ENCODE peak calls at places on chromosomes 4 and X, in five cellular contexts. One of them, this sample, is unnamed.

GRCh38 chr4:187128226-187128625 is 404.6 kb upstream of the FAT1 start:
- DNase-seq in pancreas: no peak
- DNase-seq in left lung: no peak
- DNase-seq in stomach: no peak
- DNase-seq in breast epithelium: no peak
- DNase-seq in this sample: no peak

GRCh38 chrX:73855546-73855945 is 292.5 kb downstream of the CHIC1 start:
- DNase-seq in pancreas: peak; percentile 78
- DNase-seq in left lung: peak; percentile 57
- DNase-seq in stomach: peak; percentile 75
- DNase-seq in breast epithelium: no peak
- DNase-seq in this sample: peak; percentile 13

GRCh38 chr4:3373468-3373867 is 68.3 kb upstream of the HGFAC start:
- DNase-seq in pancreas: no peak
- DNase-seq in left lung: no peak
- DNase-seq in stomach: no peak
- DNase-seq in breast epithelium: no peak
- DNase-seq in this sample: no peak

GRCh38 chrX:111511477-111511876 is at the start of gene SERTM2:
- DNase-seq in pancreas: no peak
- DNase-seq in left lung: no peak
- DNase-seq in stomach: no peak
- DNase-seq in breast epithelium: no peak
- DNase-seq in this sample: no peak

GRCh38 chrX:154333116-154333515 is 37.5 kb downstream of the TKTL1 start:
- DNase-seq in pancreas: no peak
- DNase-seq in left lung: no peak
- DNase-seq in stomach: no peak
- DNase-seq in breast epithelium: no peak
- DNase-seq in this sample: no peak

GRCh38 chrX:10486373-10486772 is 134.0 kb downstream of the MID1 start:
- DNase-seq in pancreas: no peak
- DNase-seq in left lung: no peak
- DNase-seq in stomach: no peak
- DNase-seq in breast epithelium: no peak
- DNase-seq in this sample: no peak

GRCh38 chr4:19880205-19880604 is 371.5 kb upstream of the SLIT2 start:
- DNase-seq in pancreas: no peak
- DNase-seq in left lung: no peak
- DNase-seq in stomach: no peak
- DNase-seq in breast epithelium: no peak
- DNase-seq in this sample: peak; percentile 11

GRCh38 chr4:78533854-78534253 is 17.7 kb upstream of the ANXA3 start:
- DNase-seq in pancreas: no peak
- DNase-seq in left lung: no peak
- DNase-seq in stomach: no peak
- DNase-seq in breast epithelium: no peak
- DNase-seq in this sample: no peak

GRCh38 chr4:176387571-176387970 is 67.8 kb downstream of the SPCS3 start:
- DNase-seq in pancreas: no peak
- DNase-seq in left lung: no peak
- DNase-seq in stomach: no peak
- DNase-seq in breast epithelium: no peak
- DNase-seq in this sample: no peak

GRCh38 chr4:176635372-176636261 is 157.1 kb downstream of the VEGFC start:
- DNase-seq in pancreas: no peak
- DNase-seq in left lung: no peak
- DNase-seq in stomach: no peak
- DNase-seq in breast epithelium: no peak
- DNase-seq in this sample: peak; percentile 36

GRCh38 chr4:20421586-20421985 is 169.9 kb downstream of the SLIT2 start:
- DNase-seq in pancreas: no peak
- DNase-seq in left lung: no peak
- DNase-seq in stomach: no peak
- DNase-seq in breast epithelium: no peak
- DNase-seq in this sample: no peak

GRCh38 chr4:39169426-39169825 is 12.9 kb upstream of the WDR19 start:
- DNase-seq in pancreas: no peak
- DNase-seq in left lung: no peak
- DNase-seq in stomach: no peak
- DNase-seq in breast epithelium: no peak
- DNase-seq in this sample: no peak

GRCh38 chrX:154374361-154375155 is at the start of gene FLNA:
- DNase-seq in pancreas: peak; percentile 64
- DNase-seq in left lung: no peak
- DNase-seq in stomach: peak; percentile 53
- DNase-seq in breast epithelium: no peak
- DNase-seq in this sample: no peak

GRCh38 chrX:77431227-77431626 is 16.0 kb upstream of the FGF16 start:
- DNase-seq in pancreas: no peak
- DNase-seq in left lung: no peak
- DNase-seq in stomach: no peak
- DNase-seq in breast epithelium: no peak
- DNase-seq in this sample: no peak

GRCh38 chrX:2511326-2511725 is 10.6 kb upstream of the DHRSX start:
- DNase-seq in pancreas: no peak
- DNase-seq in left lung: no peak
- DNase-seq in stomach: no peak
- DNase-seq in breast epithelium: no peak
- DNase-seq in this sample: no peak

GRCh38 chr4:154807042-154807630 is 26.1 kb downstream of the RBM46 start:
- DNase-seq in pancreas: no peak
- DNase-seq in left lung: no peak
- DNase-seq in stomach: no peak
- DNase-seq in breast epithelium: no peak
- DNase-seq in this sample: no peak

GRCh38 chr4:170336238-170336775 is 246.6 kb upstream of the AADAT start:
- DNase-seq in pancreas: no peak
- DNase-seq in left lung: no peak
- DNase-seq in stomach: no peak
- DNase-seq in breast epithelium: no peak
- DNase-seq in this sample: no peak

GRCh38 chrX:149495573-149496071 is 9.5 kb downstream of the IDS start:
- DNase-seq in pancreas: no peak
- DNase-seq in left lung: peak; percentile 43
- DNase-seq in stomach: no peak
- DNase-seq in breast epithelium: no peak
- DNase-seq in this sample: no peak

GRCh38 chr4:163344147-163345050 is 707 bp downstream of the NPY5R start:
- DNase-seq in pancreas: peak; percentile 14
- DNase-seq in left lung: no peak
- DNase-seq in stomach: no peak
- DNase-seq in breast epithelium: no peak
- DNase-seq in this sample: no peak

GRCh38 chr4:87188932-87189331 is 31.5 kb downstream of the KLHL8 start:
- DNase-seq in pancreas: no peak
- DNase-seq in left lung: no peak
- DNase-seq in stomach: no peak
- DNase-seq in breast epithelium: no peak
- DNase-seq in this sample: no peak

GRCh38 chrX:153608821-153609220 is 9.9 kb upstream of the CCNQ start:
- DNase-seq in pancreas: no peak
- DNase-seq in left lung: no peak
- DNase-seq in stomach: no peak
- DNase-seq in breast epithelium: no peak
- DNase-seq in this sample: no peak

GRCh38 chrX:43644124-43644701 is 11.9 kb upstream of the MAOA start:
- DNase-seq in pancreas: no peak
- DNase-seq in left lung: no peak
- DNase-seq in stomach: no peak
- DNase-seq in breast epithelium: no peak
- DNase-seq in this sample: no peak

GRCh38 chr4:151798678-151799416 is 38.0 kb upstream of the GATB start:
- DNase-seq in pancreas: no peak
- DNase-seq in left lung: no peak
- DNase-seq in stomach: no peak
- DNase-seq in breast epithelium: no peak
- DNase-seq in this sample: no peak

GRCh38 chr4:139453041-139453370 is 915 bp upstream of the RAB33B start:
- DNase-seq in pancreas: no peak
- DNase-seq in left lung: no peak
- DNase-seq in stomach: no peak
- DNase-seq in breast epithelium: no peak
- DNase-seq in this sample: no peak

GRCh38 chr4:139455187-139455586 is 1.3 kb downstream of the RAB33B start:
- DNase-seq in pancreas: no peak
- DNase-seq in left lung: no peak
- DNase-seq in stomach: no peak
- DNase-seq in breast epithelium: no peak
- DNase-seq in this sample: no peak

GRCh38 chr4:139453371-139454110 is 380 bp upstream of the RAB33B start:
- DNase-seq in pancreas: peak; percentile 96
- DNase-seq in left lung: peak; percentile 99
- DNase-seq in stomach: peak; percentile 97
- DNase-seq in breast epithelium: peak; percentile 98
- DNase-seq in this sample: peak; percentile 98

GRCh38 chr4:139454646-139455045 is 725 bp downstream of the RAB33B start:
- DNase-seq in pancreas: no peak
- DNase-seq in left lung: no peak
- DNase-seq in stomach: no peak
- DNase-seq in breast epithelium: no peak
- DNase-seq in this sample: no peak

GRCh38 chr4:139454111-139454600 is at the start of gene RAB33B:
- DNase-seq in pancreas: no peak
- DNase-seq in left lung: no peak
- DNase-seq in stomach: no peak
- DNase-seq in breast epithelium: no peak
- DNase-seq in this sample: no peak
- H3K4me1 ChIP-seq in pancreas: peaks cover 26% of the 10 kb centered on the region
- H3K4me1 ChIP-seq in left lung: peaks cover 49% of the 10 kb centered on the region
- H3K4me1 ChIP-seq in stomach: peaks cover 56% of the 10 kb centered on the region
- H3K4me1 ChIP-seq in breast epithelium: no peaks in the 10 kb centered on the region
- H3K4me1 ChIP-seq in this sample: peaks cover 59% of the 10 kb centered on the region

DNA sequence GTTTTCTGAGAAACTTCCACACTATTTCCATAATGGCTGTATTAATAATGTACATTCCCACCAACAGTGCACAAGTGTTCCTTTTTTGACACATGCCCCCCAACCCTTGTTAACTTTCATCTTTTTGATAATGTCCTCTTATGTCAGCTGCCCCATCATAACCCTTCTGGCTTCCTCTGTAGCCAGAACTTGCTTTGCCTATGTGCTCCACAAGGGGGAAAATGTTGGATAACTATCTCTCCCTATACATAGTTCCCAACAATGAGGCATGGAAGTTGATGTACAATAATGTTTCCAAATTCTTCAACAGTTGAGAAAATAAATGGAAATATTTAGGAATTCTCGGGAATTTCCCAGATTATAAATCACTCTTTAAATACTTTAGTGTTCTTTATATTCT is 142.9 kb downstream of the ASB9 start:
- DNase-seq in pancreas: no peak
- DNase-seq in left lung: no peak
- DNase-seq in stomach: no peak
- DNase-seq in breast epithelium: no peak
- DNase-seq in this sample: no peak
- H3K27ac ChIP-seq in pancreas: no peak overlapping the region
- H3K27ac ChIP-seq in left lung: no peak overlapping the region
- H3K27ac ChIP-seq in stomach: no peak overlapping the region
- H3K27ac ChIP-seq in breast epithelium: no peak overlapping the region
- H3K27ac ChIP-seq in this sample: no peak overlapping the region

GRCh38 chrX:151776113-151776790 is 41.7 kb downstream of the CNGA2 start:
- DNase-seq in pancreas: no peak
- DNase-seq in left lung: no peak
- DNase-seq in stomach: no peak
- DNase-seq in breast epithelium: no peak
- DNase-seq in this sample: peak; percentile 9

GRCh38 chrX:151773434-151773833 is 38.9 kb downstream of the CNGA2 start:
- DNase-seq in pancreas: no peak
- DNase-seq in left lung: no peak
- DNase-seq in stomach: no peak
- DNase-seq in breast epithelium: no peak
- DNase-seq in this sample: no peak

GRCh38 chrX:151780621-151781020 is 46.1 kb downstream of the CNGA2 start:
- DNase-seq in pancreas: no peak
- DNase-seq in left lung: no peak
- DNase-seq in stomach: no peak
- DNase-seq in breast epithelium: no peak
- DNase-seq in this sample: no peak

GRCh38 chrX:151776936-151777335 is 42.4 kb downstream of the CNGA2 start:
- DNase-seq in pancreas: no peak
- DNase-seq in left lung: no peak
- DNase-seq in stomach: no peak
- DNase-seq in breast epithelium: no peak
- DNase-seq in this sample: no peak

GRCh38 chrX:151779258-151779657 is 44.7 kb downstream of the CNGA2 start:
- DNase-seq in pancreas: no peak
- DNase-seq in left lung: no peak
- DNase-seq in stomach: no peak
- DNase-seq in breast epithelium: no peak
- DNase-seq in this sample: no peak
- H3K9me3 ChIP-seq in pancreas: no peaks in the 10 kb centered on the region
- H3K9me3 ChIP-seq in left lung: no peaks in the 10 kb centered on the region
- H3K9me3 ChIP-seq in stomach: no peaks in the 10 kb centered on the region
- H3K9me3 ChIP-seq in breast epithelium: no peaks in the 10 kb centered on the region
- H3K9me3 ChIP-seq in this sample: no peaks in the 10 kb centered on the region

GRCh38 chr4:113587156-113587555 is 174.4 kb downstream of the CAMK2D start:
- DNase-seq in pancreas: no peak
- DNase-seq in left lung: no peak
- DNase-seq in stomach: no peak
- DNase-seq in breast epithelium: no peak
- DNase-seq in this sample: no peak

GRCh38 chr4:113587640-113588275 is 173.8 kb downstream of the CAMK2D start:
- DNase-seq in pancreas: no peak
- DNase-seq in left lung: no peak
- DNase-seq in stomach: no peak
- DNase-seq in breast epithelium: no peak
- DNase-seq in this sample: no peak

GRCh38 chr4:113586072-113586471 is 175.5 kb downstream of the CAMK2D start:
- DNase-seq in pancreas: no peak
- DNase-seq in left lung: no peak
- DNase-seq in stomach: no peak
- DNase-seq in breast epithelium: no peak
- DNase-seq in this sample: no peak

GRCh38 chr4:113582737-113583136 is 178.8 kb downstream of the CAMK2D start:
- DNase-seq in pancreas: no peak
- DNase-seq in left lung: no peak
- DNase-seq in stomach: no peak
- DNase-seq in breast epithelium: no peak
- DNase-seq in this sample: peak; percentile 18

GRCh38 chr4:113584407-113585150 is 177.0 kb downstream of the CAMK2D start:
- DNase-seq in pancreas: no peak
- DNase-seq in left lung: no peak
- DNase-seq in stomach: no peak
- DNase-seq in breast epithelium: no peak
- DNase-seq in this sample: no peak
- H3K4me1 ChIP-seq in pancreas: no peaks in the 10 kb centered on the region
- H3K4me1 ChIP-seq in left lung: no peaks in the 10 kb centered on the region
- H3K4me1 ChIP-seq in stomach: peaks cover 16% of the 10 kb centered on the region
- H3K4me1 ChIP-seq in breast epithelium: no peaks in the 10 kb centered on the region
- H3K4me1 ChIP-seq in this sample: peaks cover 59% of the 10 kb centered on the region

GRCh38 chr4:88735554-88735953 is 37.9 kb upstream of the NAP1L5 start:
- DNase-seq in pancreas: no peak
- DNase-seq in left lung: no peak
- DNase-seq in stomach: no peak
- DNase-seq in breast epithelium: no peak
- DNase-seq in this sample: no peak
- H3K27ac ChIP-seq in pancreas: no peak overlapping the region
- H3K27ac ChIP-seq in left lung: no peak overlapping the region
- H3K27ac ChIP-seq in stomach: peak overlapping the region; percentile 33
- H3K27ac ChIP-seq in breast epithelium: peak overlapping the region; percentile 33
- H3K27ac ChIP-seq in this sample: no peak overlapping the region